ENCODE peak calls at places on chromosomes 16 and 17, in ten cellular contexts. O, D, A, L, I, Y, X, J, V and H are unnamed samples.
A peak's percentile ranks its signal among the peaks of the same experiment; 100 is the strongest.

GRCh38 chr16:23269248-23270091 is 32.6 kb upstream of the SCNN1B start:
- DNase-seq in O (no peak), D (no peak), A (no peak), L (peak; percentile 14), I (no peak), Y (no peak), X (peak; percentile 23), J (no peak), V (no peak), H (no peak)

GRCh38 chr17:66397486-66397885 is 95.1 kb downstream of the PRKCA start:
- DNase-seq in O (no peak), D (no peak), A (no peak), L (no peak), I (no peak), Y (no peak), X (no peak), J (no peak), V (no peak), H (no peak)

GRCh38 chr16:53821487-53821886 is 117.5 kb downstream of the FTO start:
- DNase-seq in O (no peak), D (no peak), A (no peak), L (no peak), I (no peak), Y (no peak), X (no peak), J (peak; percentile 30), V (no peak), H (no peak)

GRCh38 chr17:28968269-28968913 is 17.1 kb upstream of the PHF12 start:
- DNase-seq in O (no peak), D (peak; percentile 52), A (no peak), L (no peak), I (no peak), Y (no peak), X (no peak), J (peak; percentile 30), V (no peak), H (no peak)

GRCh38 chr16:53103811-53104210 is 49.0 kb downstream of the CHD9 start:
- DNase-seq in O (no peak), D (no peak), A (no peak), L (no peak), I (no peak), Y (no peak), X (no peak), J (no peak), V (no peak), H (no peak)

GRCh38 chr16:920722-921121 is 50.1 kb downstream of the LMF1 start:
- DNase-seq in O (no peak), D (peak; percentile 15), A (no peak), L (peak; percentile 29), I (no peak), Y (no peak), X (no peak), J (peak; percentile 47), V (no peak), H (no peak)

GRCh38 chr16:87263418-87264052 is 53.7 kb downstream of the C16orf95 start:
- DNase-seq in O (no peak), D (no peak), A (no peak), L (no peak), I (no peak), Y (no peak), X (no peak), J (no peak), V (no peak), H (no peak)

GRCh38 chr17:31726980-31727427 is 132.0 kb downstream of the COPRS start:
- DNase-seq in O (peak; percentile 69), D (no peak), A (no peak), L (no peak), I (no peak), Y (no peak), X (no peak), J (peak; percentile 56), V (no peak), H (no peak)

GRCh38 chr17:64336760-64337413 is 53.8 kb downstream of the PECAM1 start:
- DNase-seq in O (no peak), D (no peak), A (no peak), L (no peak), I (no peak), Y (no peak), X (no peak), J (no peak), V (no peak), H (no peak)

GRCh38 chr17:57261084-57261461 is 4.8 kb downstream of the MSI2 start:
- DNase-seq in O (no peak), D (peak; percentile 31), A (no peak), L (no peak), I (no peak), Y (no peak), X (no peak), J (peak; percentile 33), V (no peak), H (no peak)

GRCh38 chr17:9209347-9209746 is 188.0 kb downstream of the NTN1 start:
- DNase-seq in O (no peak), D (no peak), A (no peak), L (no peak), I (no peak), Y (no peak), X (no peak), J (no peak), V (no peak), H (no peak)

GRCh38 chr17:78325076-78325712 is 34.7 kb downstream of the SOCS3 start:
- DNase-seq in O (no peak), D (peak; percentile 72), A (no peak), L (peak; percentile 71), I (no peak), Y (no peak), X (peak; percentile 44), J (peak; percentile 74), V (no peak), H (no peak)